ENCODE peak calls at places on chromosome 16, in nine cellular contexts. N is heart right ventricle; Z is cardiac muscle cell; M is GM12878; O is mesenchymal stem cell; P is breast epithelium; W is CD4-positive, alpha-beta T cell; L is suprapubic skin; X is thoracic aorta. K is an unnamed sample.

GRCh38 chr16:88409296-88410065 is 26.7 kb downstream of the ZNF469 start:
- DNase-seq in N (no peak), Z (no peak), M (no peak), O (no peak), P (no peak), W (no peak), L (no peak), X (no peak), K (no peak)

GRCh38 chr16:2692251-2692947 is 10.1 kb downstream of the KCTD5 start:
- DNase-seq in N (peak; percentile 52), Z (no peak), M (no peak), O (no peak), P (no peak), W (no peak), L (no peak), X (no peak), K (no peak)

GRCh38 chr16:66189951-66190350 is 176.5 kb upstream of the CDH5 start:
- DNase-seq in N (no peak), Z (no peak), M (no peak), O (peak; percentile 66), P (no peak), W (no peak), L (no peak), X (no peak), K (no peak)

GRCh38 chr16:29925805-29926674 is at the start of gene KCTD13:
- DNase-seq in N (peak; percentile 88), Z (peak; percentile 93), M (peak; percentile 66), O (peak; percentile 87), P (peak; percentile 76), W (peak; percentile 86), L (peak; percentile 92), X (peak; percentile 40), K (peak; percentile 92)

GRCh38 chr16:87132361-87133014 is 184.7 kb downstream of the C16orf95 start:
- DNase-seq in N (peak; percentile 25), Z (no peak), M (no peak), O (peak; percentile 23), P (no peak), W (no peak), L (no peak), X (no peak), K (peak; percentile 80)

GRCh38 chr16:31196324-31197088 is 6.1 kb downstream of the PYCARD start:
- DNase-seq in N (no peak), Z (no peak), M (no peak), O (no peak), P (no peak), W (no peak), L (no peak), X (no peak), K (no peak)

GRCh38 chr16:9159839-9160550 is 68.6 kb downstream of the HAPSTR1 start:
- DNase-seq in N (no peak), Z (peak; percentile 69), M (peak; percentile 4), O (peak; percentile 67), P (peak; percentile 82), W (no peak), L (no peak), X (no peak), K (peak; percentile 32)

GRCh38 chr16:78642621-78643285 is 543.3 kb downstream of the WWOX start:
- DNase-seq in N (no peak), Z (no peak), M (no peak), O (no peak), P (no peak), W (no peak), L (no peak), X (no peak), K (no peak)

GRCh38 chr16:57871457-57871856 is 69.2 kb upstream of the KIFC3 start:
- DNase-seq in N (no peak), Z (no peak), M (no peak), O (peak; percentile 43), P (no peak), W (no peak), L (no peak), X (no peak), K (no peak)

GRCh38 chr16:71351558-71351901 is 7.0 kb upstream of the CALB2 start:
- DNase-seq in N (no peak), Z (no peak), M (no peak), O (no peak), P (no peak), W (no peak), L (peak; percentile 32), X (no peak), K (no peak)

GRCh38 chr16:30458561-30459394 is 13.1 kb upstream of the SEPHS2 start:
- DNase-seq in N (peak; percentile 34), Z (no peak), M (peak; percentile 97), O (no peak), P (no peak), W (peak; percentile 70), L (no peak), X (no peak), K (no peak)

GRCh38 chr16:10122546-10122945 is 59.7 kb downstream of the GRIN2A start:
- DNase-seq in N (no peak), Z (peak; percentile 16), M (no peak), O (peak; percentile 10), P (no peak), W (no peak), L (no peak), X (no peak), K (no peak)

GRCh38 chr16:66551362-66551761 is 1.0 kb upstream of the CKLF start:
- DNase-seq in N (no peak), Z (peak; percentile 27), M (peak; percentile 11), O (peak; percentile 41), P (no peak), W (peak; percentile 48), L (no peak), X (no peak), K (no peak)

GRCh38 chr16:3548445-3548844 is 28.8 kb downstream of the NLRC3 start:
- DNase-seq in N (no peak), Z (no peak), M (no peak), O (no peak), P (no peak), W (no peak), L (no peak), X (no peak), K (no peak)

GRCh38 chr16:69820926-69821541 is 58.9 kb downstream of the WWP2 start:
- DNase-seq in N (no peak), Z (no peak), M (no peak), O (no peak), P (no peak), W (no peak), L (no peak), X (no peak), K (peak; percentile 91)

GRCh38 chr16:22027633-22028032 is 19.7 kb downstream of the MOSMO start:
- DNase-seq in N (no peak), Z (no peak), M (no peak), O (peak; percentile 39), P (no peak), W (no peak), L (no peak), X (no peak), K (no peak)

GRCh38 chr16:58264961-58265479 is 29.8 kb downstream of the PRSS54 start:
- DNase-seq in N (no peak), Z (no peak), M (no peak), O (peak; percentile 79), P (no peak), W (no peak), L (no peak), X (no peak), K (no peak)

GRCh38 chr16:69595127-69596036 is 29.6 kb downstream of the NFAT5 start:
- DNase-seq in N (no peak), Z (no peak), M (no peak), O (peak; percentile 74), P (no peak), W (no peak), L (no peak), X (no peak), K (no peak)

GRCh38 chr16:12467418-12468210 is 336.1 kb downstream of the CPPED1 start:
- DNase-seq in N (no peak), Z (no peak), M (no peak), O (no peak), P (no peak), W (no peak), L (no peak), X (no peak), K (no peak)
- H3K27ac ChIP-seq in N (no peak overlapping the region), Z (no peak overlapping the region), M (no peak overlapping the region), O (no peak overlapping the region), P (no peak overlapping the region), W (no peak overlapping the region), L (no peak overlapping the region), X (no peak overlapping the region), K (no peak overlapping the region)

GRCh38 chr16:14088155-14088753 is 17.1 kb downstream of the MRTFB start:
- DNase-seq in N (no peak), Z (no peak), M (no peak), O (peak; percentile 52), P (no peak), W (no peak), L (no peak), X (no peak), K (no peak)
- H3K27ac ChIP-seq in N (no peak overlapping the region), Z (no peak overlapping the region), M (no peak overlapping the region), O (no peak overlapping the region), P (peak overlapping the region; percentile 56), W (no peak overlapping the region), L (peak overlapping the region; percentile 64), X (no peak overlapping the region), K (peak overlapping the region; percentile 29)

GRCh38 chr16:56269276-56269675 is 78.0 kb downstream of the GNAO1 start:
- DNase-seq in N (no peak), Z (no peak), M (no peak), O (no peak), P (no peak), W (no peak), L (no peak), X (no peak), K (no peak)

GRCh38 chr16:56267888-56268287 is 76.6 kb downstream of the GNAO1 start:
- DNase-seq in N (no peak), Z (no peak), M (no peak), O (no peak), P (no peak), W (no peak), L (no peak), X (no peak), K (peak; percentile 1)

GRCh38 chr16:56268799-56269198 is 77.5 kb downstream of the GNAO1 start:
- DNase-seq in N (no peak), Z (no peak), M (no peak), O (no peak), P (no peak), W (no peak), L (no peak), X (no peak), K (peak; percentile 34)

GRCh38 chr16:56270828-56271227 is 79.5 kb downstream of the GNAO1 start:
- DNase-seq in N (no peak), Z (no peak), M (no peak), O (no peak), P (no peak), W (no peak), L (no peak), X (no peak), K (no peak)

GRCh38 chr16:56269824-56270684 is 78.8 kb downstream of the GNAO1 start:
- DNase-seq in N (peak; percentile 30), Z (peak; percentile 90), M (no peak), O (peak; percentile 76), P (no peak), W (no peak), L (no peak), X (no peak), K (peak; percentile 87)
- H3K27ac ChIP-seq in N (peak overlapping the region; percentile 45), Z (peak overlapping the region; percentile 96), M (no peak overlapping the region), O (no peak overlapping the region), P (no peak overlapping the region), W (no peak overlapping the region), L (no peak overlapping the region), X (peak overlapping the region; percentile 84), K (peak overlapping the region; percentile 79)

DNA sequence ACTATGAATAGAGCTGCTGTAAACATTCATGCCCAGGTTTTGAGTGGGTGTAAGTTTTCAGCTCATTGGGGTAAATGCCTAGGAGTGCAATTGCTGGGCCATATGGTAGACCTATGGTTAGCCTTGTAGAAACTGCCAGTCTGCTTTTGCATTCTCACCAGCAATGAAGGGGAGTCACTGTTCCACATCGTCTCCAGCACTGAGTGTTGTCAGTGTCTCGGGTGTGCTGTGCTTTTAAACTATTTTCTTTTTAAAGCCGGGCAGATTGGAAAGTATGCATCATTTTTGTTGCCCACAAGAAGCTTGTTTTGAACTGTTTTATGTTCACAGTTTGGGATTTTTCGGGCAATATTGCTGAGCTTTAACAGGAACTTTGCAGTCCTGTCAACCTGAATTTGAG is 7.9 kb downstream of the RMI2 start:
- DNase-seq in N (no peak), Z (no peak), M (no peak), O (no peak), P (no peak), W (no peak), L (no peak), X (no peak), K (no peak)
- H3K27ac ChIP-seq in N (no peak overlapping the region), Z (no peak overlapping the region), M (no peak overlapping the region), O (no peak overlapping the region), P (no peak overlapping the region), W (no peak overlapping the region), L (no peak overlapping the region), X (no peak overlapping the region), K (no peak overlapping the region)

K was measured in tibial artery.